ENCODE peak calls at places on chromosomes 13 and 19, in six cellular contexts. One of them, this sample, is unnamed.

GRCh38 chr19:54454781-54455675 is 6.0 kb downstream of the LENG8 start:
- DNase-seq in foreskin fibroblast: no peak
- DNase-seq in thoracic aorta: no peak
- DNase-seq in adrenal gland: no peak
- DNase-seq in fibroblast of mammary gland: no peak
- DNase-seq in tibial nerve: no peak
- DNase-seq in this sample: no peak

GRCh38 chr19:49513746-49514118 is 1.3 kb downstream of the FCGRT start:
- DNase-seq in foreskin fibroblast: no peak
- DNase-seq in thoracic aorta: no peak
- DNase-seq in adrenal gland: no peak
- DNase-seq in fibroblast of mammary gland: no peak
- DNase-seq in tibial nerve: no peak
- DNase-seq in this sample: no peak

GRCh38 chr13:111404746-111405145 is 84.3 kb downstream of the TEX29 start:
- DNase-seq in foreskin fibroblast: no peak
- DNase-seq in thoracic aorta: no peak
- DNase-seq in adrenal gland: no peak
- DNase-seq in fibroblast of mammary gland: no peak
- DNase-seq in tibial nerve: no peak
- DNase-seq in this sample: no peak

GRCh38 chr13:97600438-97601080 is 166.6 kb downstream of the RAP2A start:
- DNase-seq in foreskin fibroblast: peak
- DNase-seq in thoracic aorta: no peak
- DNase-seq in adrenal gland: no peak
- DNase-seq in fibroblast of mammary gland: peak
- DNase-seq in tibial nerve: no peak
- DNase-seq in this sample: no peak

GRCh38 chr13:39016789-39017188 is 21.1 kb downstream of the PROSER1 start:
- DNase-seq in foreskin fibroblast: peak
- DNase-seq in thoracic aorta: no peak
- DNase-seq in adrenal gland: no peak
- DNase-seq in fibroblast of mammary gland: peak
- DNase-seq in tibial nerve: no peak
- DNase-seq in this sample: no peak

GRCh38 chr13:56189978-56190377 is 950.7 kb upstream of the PRR20A start:
- DNase-seq in foreskin fibroblast: no peak
- DNase-seq in thoracic aorta: no peak
- DNase-seq in adrenal gland: no peak
- DNase-seq in fibroblast of mammary gland: no peak
- DNase-seq in tibial nerve: no peak
- DNase-seq in this sample: no peak

GRCh38 chr13:84649853-84650252 is 767.6 kb upstream of the SLITRK1 start:
- DNase-seq in foreskin fibroblast: peak
- DNase-seq in thoracic aorta: no peak
- DNase-seq in adrenal gland: no peak
- DNase-seq in fibroblast of mammary gland: peak
- DNase-seq in tibial nerve: no peak
- DNase-seq in this sample: no peak

GRCh38 chr19:56966697-56967299 is 126.3 kb upstream of the PEG3 start:
- DNase-seq in foreskin fibroblast: no peak
- DNase-seq in thoracic aorta: no peak
- DNase-seq in adrenal gland: no peak
- DNase-seq in fibroblast of mammary gland: no peak
- DNase-seq in tibial nerve: no peak
- DNase-seq in this sample: no peak

GRCh38 chr13:98771838-98772611 is 19.6 kb upstream of the SLC15A1 start:
- DNase-seq in foreskin fibroblast: no peak
- DNase-seq in thoracic aorta: no peak
- DNase-seq in adrenal gland: no peak
- DNase-seq in fibroblast of mammary gland: no peak
- DNase-seq in tibial nerve: no peak
- DNase-seq in this sample: no peak

GRCh38 chr13:20193142-20193923 is 595 bp upstream of the GJB2 start:
- DNase-seq in foreskin fibroblast: peak
- DNase-seq in thoracic aorta: no peak
- DNase-seq in adrenal gland: no peak
- DNase-seq in fibroblast of mammary gland: no peak
- DNase-seq in tibial nerve: no peak
- DNase-seq in this sample: no peak

GRCh38 chr19:17074628-17075034 is 621 bp downstream of the HAUS8 start:
- DNase-seq in foreskin fibroblast: no peak
- DNase-seq in thoracic aorta: no peak
- DNase-seq in adrenal gland: no peak
- DNase-seq in fibroblast of mammary gland: no peak
- DNase-seq in tibial nerve: no peak
- DNase-seq in this sample: no peak

GRCh38 chr13:61466280-61466679 is 50.6 kb upstream of the PCDH20 start:
- DNase-seq in foreskin fibroblast: no peak
- DNase-seq in thoracic aorta: no peak
- DNase-seq in adrenal gland: no peak
- DNase-seq in fibroblast of mammary gland: no peak
- DNase-seq in tibial nerve: no peak
- DNase-seq in this sample: no peak

GRCh38 chr19:58406818-58407657 is 1.4 kb upstream of the ZNF584 start:
- DNase-seq in foreskin fibroblast: peak
- DNase-seq in thoracic aorta: no peak
- DNase-seq in adrenal gland: no peak
- DNase-seq in fibroblast of mammary gland: peak
- DNase-seq in tibial nerve: no peak
- DNase-seq in this sample: no peak

GRCh38 chr19:58407658-58408151 is 744 bp upstream of the ZNF584 start:
- DNase-seq in foreskin fibroblast: peak
- DNase-seq in thoracic aorta: no peak
- DNase-seq in adrenal gland: no peak
- DNase-seq in fibroblast of mammary gland: peak
- DNase-seq in tibial nerve: no peak
- DNase-seq in this sample: no peak

GRCh38 chr19:58409010-58409790 is 751 bp downstream of the ZNF584 start:
- DNase-seq in foreskin fibroblast: peak
- DNase-seq in thoracic aorta: no peak
- DNase-seq in adrenal gland: no peak
- DNase-seq in fibroblast of mammary gland: peak
- DNase-seq in tibial nerve: no peak
- DNase-seq in this sample: no peak

DNA sequence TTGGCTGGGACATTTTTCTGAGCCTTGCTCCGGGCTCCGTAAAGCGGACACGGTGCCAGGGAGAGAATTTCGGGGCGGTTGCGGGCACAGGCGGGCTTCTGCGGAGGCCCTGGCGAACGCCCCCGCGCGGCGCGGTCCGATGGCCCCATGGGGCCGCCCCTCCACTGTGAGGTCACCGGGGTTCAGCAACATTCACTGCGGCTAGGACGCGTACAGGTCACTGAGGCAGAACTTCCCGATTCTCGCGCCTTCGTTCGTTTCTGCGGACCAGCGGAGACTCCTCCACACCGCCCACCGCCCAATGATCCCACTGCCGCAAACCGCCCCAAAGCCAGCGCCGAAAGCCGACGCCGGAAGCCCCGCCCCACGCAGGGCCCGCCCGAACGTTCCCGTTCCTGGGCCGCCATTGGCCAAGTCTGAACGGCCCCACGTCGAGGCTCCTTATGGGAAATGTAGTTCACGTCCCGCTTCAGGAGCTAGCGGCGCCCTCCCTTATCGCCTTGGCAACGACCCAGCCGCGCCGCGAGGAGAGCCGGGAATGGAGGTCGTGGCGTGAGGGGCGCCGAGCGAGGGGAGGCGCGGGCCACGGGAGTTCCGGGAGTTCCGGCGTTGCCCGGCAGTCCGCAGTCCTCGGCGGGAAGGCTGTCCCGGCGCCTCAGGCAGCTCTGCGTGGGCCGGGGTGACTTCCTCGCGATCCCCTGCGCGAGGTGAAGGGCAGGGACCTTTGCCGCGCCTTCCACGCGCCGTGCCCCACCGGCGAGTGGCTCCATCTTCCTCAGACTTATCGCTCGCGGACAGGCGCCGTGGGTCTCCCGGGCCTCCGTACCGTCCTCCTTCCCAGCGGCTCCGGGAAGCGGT is at the start of gene ZNF584:
- DNase-seq in foreskin fibroblast: peak
- DNase-seq in thoracic aorta: peak
- DNase-seq in adrenal gland: peak
- DNase-seq in fibroblast of mammary gland: peak
- DNase-seq in tibial nerve: peak
- DNase-seq in this sample: peak
- TF ChIP-seq CTCF in foreskin fibroblast: peak
- TF ChIP-seq CTCF in thoracic aorta: no peak
- TF ChIP-seq CTCF in adrenal gland: no peak
- TF ChIP-seq CTCF in fibroblast of mammary gland: no peak
- TF ChIP-seq CTCF in tibial nerve: no peak
- TF ChIP-seq CTCF in this sample: no peak

DNA sequence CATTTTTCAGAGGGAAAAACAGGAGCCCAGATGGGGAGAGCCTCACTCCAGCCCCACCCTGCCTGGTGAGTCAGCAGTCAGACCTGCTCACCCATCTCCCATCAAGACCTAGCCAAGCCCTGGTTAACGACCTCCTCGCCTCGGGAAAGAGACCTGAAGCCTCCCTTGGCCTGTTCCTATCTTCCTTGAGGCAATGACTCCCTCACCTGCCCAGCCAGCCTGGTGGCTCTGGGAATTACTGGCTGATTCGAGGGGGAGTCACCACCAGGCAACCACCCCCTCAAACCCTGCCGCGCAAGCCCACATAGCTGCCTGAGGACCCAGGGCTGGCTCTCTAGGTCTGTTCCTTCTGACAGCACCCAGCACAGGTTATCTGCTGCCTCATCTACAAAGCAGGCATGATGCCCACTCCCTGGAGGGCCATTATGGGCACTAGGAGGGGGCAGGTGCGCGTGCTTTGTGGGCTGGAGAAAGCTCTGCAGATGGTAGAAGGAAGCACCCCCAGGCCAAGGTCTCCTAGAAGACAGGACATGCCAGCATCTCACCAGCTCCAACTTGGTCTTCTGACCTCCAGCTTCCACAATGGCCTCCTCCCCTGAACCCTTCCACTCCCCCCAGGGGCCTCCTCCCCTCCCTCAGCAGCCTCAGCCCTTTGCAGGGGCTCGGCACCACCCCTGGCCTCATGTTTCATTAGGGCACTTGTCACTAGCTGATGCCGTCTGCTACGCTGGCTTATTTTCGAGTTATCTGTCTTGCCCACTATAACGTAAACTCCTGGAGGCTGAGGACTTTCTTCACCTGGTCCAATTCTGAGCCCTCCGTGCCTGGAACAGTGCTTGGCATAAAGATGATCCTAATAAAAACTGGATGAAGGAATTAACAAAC is 10.4 kb downstream of the DEDD2 start:
- DNase-seq in foreskin fibroblast: peak
- DNase-seq in thoracic aorta: no peak
- DNase-seq in adrenal gland: no peak
- DNase-seq in fibroblast of mammary gland: peak
- DNase-seq in tibial nerve: no peak
- DNase-seq in this sample: no peak
- TF ChIP-seq CTCF in foreskin fibroblast: no peak
- TF ChIP-seq CTCF in thoracic aorta: no peak
- TF ChIP-seq CTCF in adrenal gland: no peak
- TF ChIP-seq CTCF in fibroblast of mammary gland: no peak
- TF ChIP-seq CTCF in tibial nerve: no peak
- TF ChIP-seq CTCF in this sample: no peak

DNA sequence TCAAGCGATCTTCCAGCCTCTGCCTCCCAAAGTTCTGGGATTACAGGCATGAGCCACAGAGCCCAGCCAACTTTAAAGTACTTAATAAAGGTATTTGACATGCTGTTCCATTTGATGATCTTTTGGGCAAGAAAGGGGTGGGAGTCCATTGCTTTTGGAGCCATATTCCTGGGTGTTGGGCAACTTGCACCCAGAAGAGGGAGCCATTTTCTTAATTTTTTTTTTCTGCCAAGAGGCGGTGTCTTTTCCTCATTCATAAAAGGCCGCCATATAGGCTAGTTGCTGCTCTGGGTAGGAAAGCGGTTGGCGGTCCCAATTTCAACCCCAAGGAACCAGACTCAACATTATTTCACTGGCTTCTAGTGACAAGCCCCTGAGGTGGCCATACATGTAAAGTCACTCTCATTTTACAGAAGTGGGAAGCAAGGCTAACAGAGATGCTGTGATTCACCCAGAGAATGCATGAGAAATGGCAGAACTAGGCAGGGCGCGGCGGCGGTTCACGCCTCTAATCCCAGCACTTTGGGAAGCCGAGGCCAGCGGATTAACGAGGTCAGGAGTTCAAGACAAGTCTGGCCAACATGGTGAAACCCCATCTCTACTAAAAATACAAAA is 139.6 kb downstream of the CACNA1A start:
- DNase-seq in foreskin fibroblast: peak
- DNase-seq in thoracic aorta: no peak
- DNase-seq in adrenal gland: no peak
- DNase-seq in fibroblast of mammary gland: peak
- DNase-seq in tibial nerve: no peak
- DNase-seq in this sample: no peak
- TF ChIP-seq CTCF in foreskin fibroblast: peak
- TF ChIP-seq CTCF in thoracic aorta: no peak
- TF ChIP-seq CTCF in adrenal gland: no peak
- TF ChIP-seq CTCF in fibroblast of mammary gland: peak
- TF ChIP-seq CTCF in tibial nerve: no peak
- TF ChIP-seq CTCF in this sample: peak

GRCh38 chr19:40811478-40812341 is 12.7 kb downstream of the EGLN2 start:
- DNase-seq in foreskin fibroblast: peak
- DNase-seq in thoracic aorta: no peak
- DNase-seq in adrenal gland: no peak
- DNase-seq in fibroblast of mammary gland: no peak
- DNase-seq in tibial nerve: no peak
- DNase-seq in this sample: no peak
- TF ChIP-seq CTCF in foreskin fibroblast: no peak
- TF ChIP-seq CTCF in thoracic aorta: no peak
- TF ChIP-seq CTCF in adrenal gland: no peak
- TF ChIP-seq CTCF in fibroblast of mammary gland: no peak
- TF ChIP-seq CTCF in tibial nerve: no peak
- TF ChIP-seq CTCF in this sample: no peak

DNA sequence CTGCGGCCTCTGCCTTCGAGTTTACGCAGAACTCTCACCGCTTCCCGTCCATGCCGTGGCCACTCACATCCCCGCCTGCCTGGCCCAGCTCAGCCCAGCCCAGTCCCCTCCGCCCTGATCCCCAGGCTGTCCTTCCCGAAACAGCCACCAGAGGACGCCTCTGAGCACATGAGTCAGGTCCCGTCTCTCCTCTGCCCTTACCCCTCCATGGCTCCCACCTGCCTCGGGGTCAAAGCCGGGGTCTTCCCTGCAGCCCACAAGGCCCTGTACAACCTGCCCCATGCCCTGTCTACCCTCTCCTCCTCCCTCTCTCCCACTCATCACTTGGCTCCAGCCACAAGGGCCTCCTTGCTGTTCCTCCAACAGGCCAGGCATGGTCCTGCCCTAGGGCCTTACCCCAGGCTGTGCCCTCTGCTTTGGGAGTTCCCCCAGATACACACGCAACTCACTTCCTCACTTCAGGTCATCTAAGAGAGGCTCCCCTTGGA is 8.1 kb upstream of the SEMA6B start:
- DNase-seq in foreskin fibroblast: peak
- DNase-seq in thoracic aorta: no peak
- DNase-seq in adrenal gland: peak
- DNase-seq in fibroblast of mammary gland: peak
- DNase-seq in tibial nerve: peak
- DNase-seq in this sample: peak
- TF ChIP-seq CTCF in foreskin fibroblast: peak
- TF ChIP-seq CTCF in thoracic aorta: peak
- TF ChIP-seq CTCF in adrenal gland: peak
- TF ChIP-seq CTCF in fibroblast of mammary gland: peak
- TF ChIP-seq CTCF in tibial nerve: peak
- TF ChIP-seq CTCF in this sample: peak

GRCh38 chr13:36728006-36728405 is 54.2 kb downstream of the SERTM1 start:
- DNase-seq in foreskin fibroblast: no peak
- DNase-seq in thoracic aorta: no peak
- DNase-seq in adrenal gland: no peak
- DNase-seq in fibroblast of mammary gland: no peak
- DNase-seq in tibial nerve: no peak
- DNase-seq in this sample: no peak
- TF ChIP-seq CTCF in foreskin fibroblast: no peak
- TF ChIP-seq CTCF in thoracic aorta: no peak
- TF ChIP-seq CTCF in adrenal gland: no peak
- TF ChIP-seq CTCF in fibroblast of mammary gland: no peak
- TF ChIP-seq CTCF in tibial nerve: no peak
- TF ChIP-seq CTCF in this sample: no peak

GRCh38 chr19:14091086-14091884 is 734 bp upstream of the SAMD1 start:
- DNase-seq in foreskin fibroblast: peak
- DNase-seq in thoracic aorta: no peak
- DNase-seq in adrenal gland: peak
- DNase-seq in fibroblast of mammary gland: peak
- DNase-seq in tibial nerve: peak
- DNase-seq in this sample: peak
- TF ChIP-seq CTCF in foreskin fibroblast: peak
- TF ChIP-seq CTCF in thoracic aorta: peak
- TF ChIP-seq CTCF in adrenal gland: peak
- TF ChIP-seq CTCF in fibroblast of mammary gland: peak
- TF ChIP-seq CTCF in tibial nerve: no peak
- TF ChIP-seq CTCF in this sample: no peak